ENCODE peak calls at places on chromosomes 11 and 22, in eight cellular contexts. Y, K, F, H, L, J, B and V are unnamed samples.

GRCh38 chr11:95365346-95365745 is 134.3 kb upstream of the SESN3 start:
- DNase-seq in Y (no peak), K (no peak), F (no peak), H (no peak), L (no peak), J (no peak), B (no peak), V (no peak)

GRCh38 chr11:61777234-61778090 is 14.9 kb downstream of the TMEM258 start:
- DNase-seq in Y (no peak), K (no peak), F (no peak), H (no peak), L (no peak), J (no peak), B (peak; percentile 47), V (peak; percentile 26)

GRCh38 chr22:30810105-30810504 is 115.4 kb downstream of the OSBP2 start:
- DNase-seq in Y (no peak), K (no peak), F (no peak), H (no peak), L (no peak), J (no peak), B (no peak), V (no peak)

GRCh38 chr22:24410110-24410856 is 17.1 kb upstream of the ADORA2A start:
- DNase-seq in Y (no peak), K (no peak), F (no peak), H (no peak), L (no peak), J (peak; percentile 58), B (peak; percentile 44), V (no peak)

GRCh38 chr11:101327908-101328307 is 198.3 kb upstream of the PGR start:
- DNase-seq in Y (no peak), K (no peak), F (no peak), H (no peak), L (no peak), J (peak; percentile 8), B (no peak), V (no peak)

GRCh38 chr11:22472306-22472705 is 134.1 kb downstream of the SLC17A6 start:
- DNase-seq in Y (no peak), K (no peak), F (peak; percentile 8), H (peak; percentile 4), L (no peak), J (peak; percentile 9), B (peak; percentile 33), V (no peak)

GRCh38 chr11:73330569-73331093 is 22.6 kb downstream of the ARHGEF17 start:
- DNase-seq in Y (no peak), K (no peak), F (peak; percentile 45), H (no peak), L (no peak), J (peak; percentile 61), B (peak; percentile 69), V (no peak)

GRCh38 chr11:82988936-82989627 is 82.6 kb downstream of the RAB30 start:
- DNase-seq in Y (peak; percentile 83), K (no peak), F (no peak), H (no peak), L (no peak), J (peak; percentile 33), B (no peak), V (no peak)

GRCh38 chr11:77294040-77294439 is 7.4 kb downstream of the GDPD4 start:
- DNase-seq in Y (no peak), K (no peak), F (no peak), H (no peak), L (no peak), J (no peak), B (no peak), V (no peak)

GRCh38 chr22:26321469-26321913 is 107.6 kb upstream of the ASPHD2 start:
- DNase-seq in Y (no peak), K (no peak), F (no peak), H (peak; percentile 92), L (no peak), J (peak; percentile 45), B (peak; percentile 95), V (no peak)

GRCh38 chr22:38755155-38755910 is 465 bp downstream of the SUN2 start:
- DNase-seq in Y (peak; percentile 88), K (no peak), F (peak; percentile 75), H (peak; percentile 77), L (no peak), J (peak; percentile 48), B (peak; percentile 91), V (peak; percentile 96)

GRCh38 chr11:17781626-17782025 is 47.0 kb downstream of the KCNC1 start:
- DNase-seq in Y (no peak), K (no peak), F (no peak), H (no peak), L (no peak), J (no peak), B (no peak), V (no peak)

GRCh38 chr11:100716848-100717247 is 29.8 kb downstream of the ARHGAP42 start:
- DNase-seq in Y (no peak), K (no peak), F (no peak), H (no peak), L (no peak), J (no peak), B (no peak), V (no peak)

GRCh38 chr11:33987975-33988580 is 63.5 kb upstream of the CAPRIN1 start:
- DNase-seq in Y (peak; percentile 66), K (peak; percentile 85), F (peak; percentile 82), H (peak; percentile 65), L (peak; percentile 49), J (peak; percentile 78), B (peak; percentile 89), V (peak; percentile 11)

GRCh38 chr11:125517116-125517804 is 21.2 kb upstream of the FEZ1 start:
- DNase-seq in Y (peak; percentile 71), K (no peak), F (peak; percentile 71), H (peak; percentile 54), L (no peak), J (peak; percentile 86), B (peak; percentile 49), V (peak; percentile 84)

GRCh38 chr11:35134403-35135126 is 4.4 kb upstream of the CD44 start:
- DNase-seq in Y (no peak), K (no peak), F (no peak), H (no peak), L (no peak), J (no peak), B (peak; percentile 66), V (no peak)

GRCh38 chr11:119531091-119531490 is 108.1 kb upstream of the THY1 start:
- DNase-seq in Y (no peak), K (no peak), F (no peak), H (no peak), L (no peak), J (no peak), B (no peak), V (no peak)

GRCh38 chr11:12064954-12065280 is 45.5 kb upstream of the MICAL2 start:
- DNase-seq in Y (no peak), K (no peak), F (no peak), H (no peak), L (no peak), J (no peak), B (no peak), V (no peak)

GRCh38 chr22:36928181-36928580 is 14.8 kb downstream of the CSF2RB start:
- DNase-seq in Y (no peak), K (no peak), F (no peak), H (no peak), L (no peak), J (no peak), B (no peak), V (no peak)